ENCODE peak calls at places on chromosomes 12 and 14, in nine cellular contexts. O is frontal cortex; G is neuronal stem cell; U is stromal cell of bone marrow; B is activated CD4-positive, alpha-beta T cell treated with anti-CD3 and anti-CD28 coated beads for 4 hours; K is nephron progenitor cell; Z is GM12878; J is activated B cell treated with CpG ODN at 0.5 μM for 24 hours; Q is body of pancreas. R is an unnamed sample.

GRCh38 chr12:19700969-19701368 is 261.7 kb downstream of the AEBP2 start:
- DNase-seq in J (no peak), K (no peak), O (no peak), Q (no peak), U (no peak), Z (no peak), B (no peak), G (no peak), R (no peak)

GRCh38 chr12:124551268-124552144 is 15.9 kb downstream of the NCOR2 start:
- DNase-seq in U (no peak), G (no peak), O (no peak), Z (no peak), B (no peak), J (peak; percentile 27), Q (no peak), K (peak; percentile 74), R (peak; percentile 83)

GRCh38 chr14:57747036-57747435 is 118.9 kb downstream of the SLC35F4 start:
- DNase-seq in K (no peak), O (no peak), B (no peak), J (no peak), Q (peak; percentile 80), G (no peak), Z (no peak), U (no peak), R (no peak)

GRCh38 chr14:81384900-81385299 is 15.2 kb downstream of the STON2 start:
- DNase-seq in O (no peak), Q (no peak), G (no peak), K (no peak), B (no peak), J (no peak), Z (no peak), U (peak; percentile 68), R (no peak)

GRCh38 chr12:85796001-85796400 is 40.2 kb downstream of the RASSF9 start:
- DNase-seq in U (no peak), Q (no peak), K (no peak), O (no peak), G (no peak), J (no peak), B (no peak), Z (no peak), R (no peak)

GRCh38 chr12:107518868-107519267 is 166.7 kb upstream of the PWP1 start:
- DNase-seq in O (no peak), Z (no peak), Q (no peak), J (no peak), B (no peak), G (no peak), U (no peak), K (no peak), R (no peak)

GRCh38 chr12:22473212-22473611 is 71.1 kb downstream of the C2CD5 start:
- DNase-seq in Z (no peak), J (no peak), Q (no peak), B (no peak), K (no peak), U (no peak), G (no peak), O (no peak), R (no peak)

GRCh38 chr12:43992856-43993255 is 157.0 kb downstream of the TMEM117 start:
- DNase-seq in G (no peak), J (no peak), Q (no peak), Z (no peak), O (no peak), U (no peak), B (no peak), K (no peak), R (no peak)

GRCh38 chr14:78519863-78520262 is 349.7 kb downstream of the NRXN3 start:
- DNase-seq in U (peak; percentile 6), K (peak; percentile 84), Q (no peak), B (no peak), O (no peak), Z (no peak), G (peak; percentile 72), J (no peak), R (no peak)